ENCODE peak calls at places on chromosomes 5 and 9, in eight cellular contexts. E is body of pancreas, F is skeletal muscle cell, U is H54, P is HepG2, D is SW 1271, T is omental fat pad, L is A549. S is an unnamed sample.

GRCh38 chr9:105856020-105856419 is 161.7 kb downstream of the TMEM38B start:
- DNase-seq in L (no peak), E (no peak), P (no peak), F (no peak), D (no peak), U (no peak), T (no peak), S (no peak)

GRCh38 chr9:105157178-105157583 is 87.3 kb upstream of the SLC44A1 start:
- DNase-seq in F (no peak), D (peak), L (peak), T (no peak), P (peak), E (peak), U (peak), S (peak)

GRCh38 chr5:113262674-113263073 is 172.1 kb downstream of the TSSK1B start:
- DNase-seq in U (no peak), E (no peak), T (no peak), D (no peak), L (no peak), F (no peak), P (no peak), S (no peak)

GRCh38 chr9:122180633-122181032 is 20.9 kb downstream of the MORN5 start:
- DNase-seq in L (peak), F (peak), U (peak), E (no peak), T (no peak), P (peak), D (no peak), S (no peak)

GRCh38 chr5:96530901-96531300 is 97.9 kb upstream of the PCSK1 start:
- DNase-seq in L (no peak), U (no peak), E (no peak), T (no peak), P (no peak), D (no peak), F (no peak), S (no peak)

GRCh38 chr5:76789991-76790571 is 28.7 kb upstream of the F2RL1 start:
- DNase-seq in P (no peak), T (no peak), U (no peak), L (peak), F (no peak), D (peak), E (no peak), S (no peak)

GRCh38 chr5:138339086-138339456 is 1.0 kb downstream of the FAM53C start:
- DNase-seq in L (no peak), P (no peak), E (peak), D (no peak), F (no peak), T (no peak), U (no peak), S (no peak)

GRCh38 chr9:6219981-6220380 is 4.4 kb downstream of the IL33 start:
- DNase-seq in F (no peak), U (no peak), T (no peak), P (no peak), D (no peak), E (no peak), L (no peak), S (no peak)

GRCh38 chr9:33467526-33467925 is 6.2 kb downstream of the NOL6 start:
- DNase-seq in P (no peak), F (no peak), U (no peak), L (no peak), T (no peak), D (no peak), E (no peak), S (peak)

GRCh38 chr5:41270423-41271251 is 57.3 kb upstream of the C6 start:
- DNase-seq in D (peak), E (peak), F (peak), P (peak), U (peak), T (no peak), L (peak), S (no peak)

GRCh38 chr5:139982975-139983240 is 60.2 kb downstream of the NRG2 start:
- DNase-seq in L (no peak), U (no peak), F (no peak), T (no peak), D (no peak), E (no peak), P (no peak), S (no peak)